ENCODE peak calls at places on chromosomes 2 and 18, in eight cellular contexts. H is Right ventricle myocardium superior, F is kidney epithelial cell, Q is tibial artery, A is adrenal gland, Z is GM23248, J is astrocyte of the hippocampus, E is GM03348. D is an unnamed sample.

GRCh38 chr2:2012505-2012904 is 268.2 kb upstream of the PXDN start:
- DNase-seq in H (no peak), F (no peak), Q (no peak), A (no peak), Z (no peak), J (peak), E (no peak), D (peak)

GRCh38 chr2:172038121-172038520 is 38.4 kb downstream of the METAP1D start:
- DNase-seq in H (no peak), F (no peak), Q (no peak), A (no peak), Z (peak), J (no peak), E (no peak), D (no peak)

GRCh38 chr2:98805412-98806265 is 74.7 kb upstream of the MGAT4A start:
- DNase-seq in H (no peak), F (no peak), Q (peak), A (peak), Z (peak), J (peak), E (peak), D (peak)

GRCh38 chr2:136020831-136021230 is 35.4 kb upstream of the DARS1 start:
- DNase-seq in H (no peak), F (no peak), Q (no peak), A (no peak), Z (no peak), J (no peak), E (no peak), D (no peak)

GRCh38 chr2:59654753-59655152 is 898.7 kb downstream of the BCL11A start:
- DNase-seq in H (no peak), F (no peak), Q (no peak), A (peak), Z (no peak), J (no peak), E (no peak), D (no peak)

GRCh38 chr2:156589381-156590079 is 153.4 kb downstream of the GPD2 start:
- DNase-seq in H (no peak), F (peak), Q (no peak), A (peak), Z (peak), J (peak), E (peak), D (peak)

GRCh38 chr2:227462463-227462951 is 9.4 kb upstream of the AGFG1 start:
- DNase-seq in H (no peak), F (no peak), Q (no peak), A (no peak), Z (no peak), J (no peak), E (no peak), D (no peak)

GRCh38 chr2:30239308-30240161 is 8.2 kb downstream of the LBH start:
- DNase-seq in H (peak), F (no peak), Q (peak), A (peak), Z (peak), J (peak), E (peak), D (peak)

GRCh38 chr2:136362676-136363390 is 244.9 kb upstream of the CXCR4 start:
- DNase-seq in H (no peak), F (no peak), Q (no peak), A (no peak), Z (no peak), J (peak), E (no peak), D (no peak)

GRCh38 chr2:149049142-149049541 is 10.6 kb downstream of the LYPD6B start:
- DNase-seq in H (no peak), F (no peak), Q (no peak), A (no peak), Z (peak), J (no peak), E (no peak), D (no peak)

GRCh38 chr18:13527256-13527655 is 199.1 kb downstream of the FAM210A start:
- DNase-seq in H (no peak), F (no peak), Q (no peak), A (no peak), Z (no peak), J (no peak), E (no peak), D (no peak)

GRCh38 chr18:73979742-73980141 is 167.9 kb downstream of the FBXO15 start:
- DNase-seq in H (no peak), F (no peak), Q (no peak), A (no peak), Z (peak), J (peak), E (no peak), D (no peak)

GRCh38 chr2:104852161-104852689 is 1.7 kb upstream of the POU3F3 start:
- DNase-seq in H (no peak), F (no peak), Q (no peak), A (no peak), Z (peak), J (peak), E (peak), D (no peak)

GRCh38 chr2:23824777-23825212 is 102.1 kb downstream of the ATAD2B start:
- DNase-seq in H (no peak), F (no peak), Q (no peak), A (peak), Z (peak), J (peak), E (peak), D (peak)

GRCh38 chr2:170588729-170589128 is 126.4 kb upstream of the SP5 start:
- DNase-seq in H (no peak), F (no peak), Q (no peak), A (no peak), Z (no peak), J (no peak), E (no peak), D (no peak)

GRCh38 chr2:232634319-232635150 is 1.1 kb downstream of the EFHD1 start:
- DNase-seq in H (peak), F (no peak), Q (peak), A (no peak), Z (no peak), J (peak), E (no peak), D (peak)

GRCh38 chr18:9495465-9495864 is 20.2 kb downstream of the RALBP1 start:
- DNase-seq in H (no peak), F (no peak), Q (no peak), A (no peak), Z (no peak), J (no peak), E (no peak), D (no peak)

GRCh38 chr2:15205562-15205961 is 355.6 kb downstream of the NBAS start:
- DNase-seq in H (no peak), F (no peak), Q (no peak), A (no peak), Z (no peak), J (no peak), E (no peak), D (no peak)

GRCh38 chr2:241138471-241138870 is 10.8 kb downstream of the PASK start:
- DNase-seq in H (no peak), F (no peak), Q (no peak), A (no peak), Z (no peak), J (no peak), E (no peak), D (no peak)

GRCh38 chr2:40130251-40130994 is 321.5 kb downstream of the SLC8A1 start:
- DNase-seq in H (peak), F (no peak), Q (no peak), A (no peak), Z (peak), J (peak), E (peak), D (no peak)

GRCh38 chr2:149119358-149119757 is 80.9 kb downstream of the LYPD6B start:
- DNase-seq in H (no peak), F (no peak), Q (no peak), A (no peak), Z (no peak), J (no peak), E (no peak), D (no peak)

GRCh38 chr2:190441564-190441963 is 33.4 kb downstream of the MFSD6 start:
- DNase-seq in H (no peak), F (no peak), Q (no peak), A (peak), Z (no peak), J (no peak), E (no peak), D (no peak)

GRCh38 chr2:136057023-136057801 is 60.7 kb downstream of the CXCR4 start:
- DNase-seq in H (no peak), F (no peak), Q (no peak), A (no peak), Z (no peak), J (no peak), E (no peak), D (no peak)

GRCh38 chr2:30410217-30410616 is 36.8 kb upstream of the LCLAT1 start:
- DNase-seq in H (no peak), F (peak), Q (no peak), A (no peak), Z (peak), J (peak), E (peak), D (peak)

GRCh38 chr2:128438091-128438490 is 119.4 kb upstream of the HS6ST1 start:
- DNase-seq in H (no peak), F (no peak), Q (no peak), A (no peak), Z (no peak), J (no peak), E (no peak), D (no peak)

GRCh38 chr18:26976206-26976605 is 110.7 kb upstream of the AQP4 start:
- DNase-seq in H (no peak), F (no peak), Q (no peak), A (no peak), Z (no peak), J (peak), E (no peak), D (no peak)

GRCh38 chr2:104385743-104386142 is 468.2 kb upstream of the POU3F3 start:
- DNase-seq in H (no peak), F (no peak), Q (no peak), A (no peak), Z (no peak), J (no peak), E (no peak), D (no peak)

GRCh38 chr18:40529478-40529877 is 1425.6 kb upstream of the PIK3C3 start:
- DNase-seq in H (no peak), F (no peak), Q (no peak), A (no peak), Z (peak), J (peak), E (no peak), D (no peak)

GRCh38 chr18:75106746-75107145 is 102.2 kb downstream of the PTGR3 start:
- DNase-seq in H (no peak), F (no peak), Q (no peak), A (no peak), Z (no peak), J (no peak), E (no peak), D (no peak)

GRCh38 chr2:23926289-23926749 is 604 bp downstream of the ATAD2B start:
- DNase-seq in H (peak), F (no peak), Q (no peak), A (peak), Z (peak), J (no peak), E (peak), D (no peak)